ENCODE peak calls at places on chromosomes 3 and 15, in ten cellular contexts. C, D, V, W, X, E, H, K, T and L are unnamed samples. For H3K4me1 and H3K9me3, the result is how much of the 10 kb centered on the place peaks cover.

GRCh38 chr3:24513463-24513862 is 18.8 kb upstream of the THRB start:
- DNase-seq in C (no peak), W (no peak), D (no peak), X (no peak), V (no peak), T (no peak), K (no peak), H (no peak), E (no peak), L (no peak)

GRCh38 chr3:159260049-159260662 is 458.3 kb downstream of the MFSD1 start:
- DNase-seq in H (peak), V (no peak), K (peak), X (no peak), C (no peak), T (peak), E (no peak), W (no peak), D (peak), L (no peak)

GRCh38 chr3:177777699-177778098 is 580.4 kb upstream of the TBL1XR1 start:
- DNase-seq in X (peak), D (peak), V (peak), K (peak), E (no peak), T (no peak), C (no peak), W (peak), H (peak), L (no peak)

GRCh38 chr3:1183320-1184048 is 90.7 kb downstream of the CNTN6 start:
- DNase-seq in D (no peak), E (no peak), H (no peak), C (no peak), K (peak), V (no peak), X (no peak), W (no peak), T (no peak), L (no peak)

GRCh38 chr3:177724020-177724638 is 526.8 kb upstream of the TBL1XR1 start:
- DNase-seq in C (no peak), W (peak), D (peak), T (peak), V (no peak), X (no peak), E (no peak), K (peak), H (peak), L (no peak)

GRCh38 chr3:156811092-156811862 is 14.9 kb upstream of the LEKR1 start:
- DNase-seq in V (no peak), X (no peak), W (no peak), E (no peak), D (peak), H (no peak), C (no peak), K (no peak), T (no peak), L (no peak)

GRCh38 chr15:55088207-55088606 is 108.5 kb downstream of the RSL24D1 start:
- DNase-seq in D (no peak), E (no peak), H (no peak), V (no peak), X (no peak), W (no peak), K (no peak), C (no peak), T (no peak), L (no peak)

GRCh38 chr3:139280027-139280671 is 63.7 kb upstream of the MRPS22 start:
- DNase-seq in D (no peak), C (no peak), V (no peak), K (no peak), W (no peak), X (no peak), E (no peak), T (no peak), H (no peak), L (no peak)

GRCh38 chr3:169701457-169701856 is 37.9 kb upstream of the MECOM start:
- DNase-seq in K (no peak), V (no peak), D (no peak), C (no peak), T (no peak), H (no peak), X (peak), E (no peak), W (no peak), L (no peak)

GRCh38 chr15:56243774-56244236 is at the start of gene RFX7:
- DNase-seq in C (peak), H (peak), T (peak), W (peak), K (peak), E (peak), X (peak), V (peak), D (peak), L (no peak)
- TF ChIP-seq POLR2A in C (no peak), H (no peak), T (no peak), W (no peak), K (peak), E (no peak), X (no peak), V (no peak), D (no peak), L (no peak)

GRCh38 chr15:53037904-53038303 is 247.8 kb upstream of the ONECUT1 start:
- DNase-seq in X (no peak), V (no peak), E (no peak), C (no peak), K (no peak), H (no peak), D (no peak), T (no peak), W (no peak), L (no peak)
- H3K4me1 ChIP-seq in X (under half), V (under half), E (under half), C (under half), K (under half), H (under half), D (under half), T (under half), W (under half), L (under half)

GRCh38 chr3:134956844-134957243 is 161.8 kb downstream of the EPHB1 start:
- DNase-seq in E (no peak), C (no peak), H (no peak), X (no peak), T (no peak), D (no peak), K (no peak), W (no peak), V (no peak), L (no peak)
- H3K9me3 ChIP-seq in E (under half), C (under half), H (under half), X (under half), T (under half), D (under half), K (under half), W (under half), V (under half), L (under half)

DNA sequence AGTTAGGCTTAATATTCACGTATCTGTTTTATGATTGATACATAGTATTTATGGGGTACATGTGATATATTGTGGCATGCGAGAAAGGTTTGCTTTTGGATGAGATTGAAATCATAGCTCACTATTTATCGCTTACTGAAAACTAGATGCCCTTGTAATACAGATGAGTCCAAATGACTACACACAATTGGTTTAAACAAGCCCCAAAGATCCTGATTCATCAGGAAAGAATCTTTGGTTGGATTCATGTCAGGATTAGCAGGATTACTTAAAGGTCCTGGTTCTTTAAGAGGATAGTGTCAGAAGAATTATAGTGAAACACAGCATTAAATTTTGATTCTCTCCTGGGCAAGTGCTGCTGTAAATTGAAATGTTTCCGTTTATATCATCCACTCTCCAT is 18.6 kb upstream of the AADAC start:
- DNase-seq in V (no peak), E (no peak), T (no peak), X (no peak), D (no peak), K (no peak), C (no peak), H (no peak), W (no peak), L (no peak)
- TF ChIP-seq POLR2A in V (no peak), E (no peak), T (no peak), X (no peak), D (no peak), K (no peak), C (no peak), H (no peak), W (no peak), L (no peak)

GRCh38 chr15:91952216-91952615 is 98.7 kb downstream of the SLCO3A1 start:
- DNase-seq in D (no peak), T (no peak), W (no peak), E (no peak), H (no peak), C (no peak), K (no peak), X (no peak), V (no peak), L (no peak)

GRCh38 chr15:91953432-91953831 is 99.9 kb downstream of the SLCO3A1 start:
- DNase-seq in H (no peak), X (no peak), K (no peak), T (peak), E (no peak), D (no peak), W (no peak), C (no peak), V (no peak), L (no peak)

GRCh38 chr15:91949361-91949760 is 95.9 kb downstream of the SLCO3A1 start:
- DNase-seq in X (no peak), K (no peak), D (no peak), T (no peak), C (no peak), E (no peak), H (no peak), W (no peak), V (no peak), L (no peak)

GRCh38 chr15:91950054-91950453 is 96.5 kb downstream of the SLCO3A1 start:
- DNase-seq in E (no peak), X (no peak), W (no peak), T (no peak), C (no peak), H (no peak), V (no peak), D (no peak), K (no peak), L (no peak)

GRCh38 chr15:91950631-91951384 is 97.3 kb downstream of the SLCO3A1 start:
- DNase-seq in K (no peak), E (no peak), D (no peak), T (no peak), X (no peak), V (no peak), H (no peak), W (no peak), C (no peak), L (no peak)
- H3K4me1 ChIP-seq in K (under half), E (half or more), D (under half), T (under half), X (under half), V (half or more), H (under half), W (half or more), C (under half), L (half or more)

GRCh38 chr3:119433613-119434325 is 29.6 kb downstream of the TMEM39A start:
- DNase-seq in W (no peak), C (no peak), K (no peak), V (no peak), H (no peak), E (no peak), T (no peak), D (no peak), X (no peak), L (no peak)

GRCh38 chr3:119427669-119428068 is 35.7 kb downstream of the TMEM39A start:
- DNase-seq in H (no peak), W (no peak), X (no peak), V (no peak), C (no peak), D (no peak), E (no peak), K (no peak), T (no peak), L (no peak)

GRCh38 chr3:119428538-119428937 is 34.9 kb downstream of the TMEM39A start:
- DNase-seq in K (no peak), W (no peak), T (no peak), D (no peak), E (no peak), H (no peak), C (no peak), V (no peak), X (no peak), L (no peak)
- H3K9me3 ChIP-seq in K (under half), W (under half), T (under half), D (half or more), E (under half), H (under half), C (under half), V (half or more), X (under half), L (under half)

GRCh38 chr3:54133196-54133595 is 10.8 kb downstream of the CACNA2D3 start:
- DNase-seq in T (no peak), W (no peak), E (no peak), H (no peak), X (no peak), V (no peak), K (no peak), C (no peak), D (no peak), L (no peak)

GRCh38 chr3:54134155-54134554 is 11.8 kb downstream of the CACNA2D3 start:
- DNase-seq in K (no peak), V (no peak), E (no peak), X (no peak), D (no peak), W (no peak), C (no peak), H (no peak), T (no peak), L (no peak)

GRCh38 chr3:54132685-54133084 is 10.3 kb downstream of the CACNA2D3 start:
- DNase-seq in H (no peak), D (no peak), W (no peak), K (no peak), E (no peak), V (no peak), X (no peak), T (no peak), C (no peak), L (no peak)

GRCh38 chr3:54127499-54128056 is 5.2 kb downstream of the CACNA2D3 start:
- DNase-seq in H (no peak), T (no peak), V (no peak), C (no peak), X (no peak), E (no peak), K (no peak), W (no peak), D (no peak), L (no peak)

DNA sequence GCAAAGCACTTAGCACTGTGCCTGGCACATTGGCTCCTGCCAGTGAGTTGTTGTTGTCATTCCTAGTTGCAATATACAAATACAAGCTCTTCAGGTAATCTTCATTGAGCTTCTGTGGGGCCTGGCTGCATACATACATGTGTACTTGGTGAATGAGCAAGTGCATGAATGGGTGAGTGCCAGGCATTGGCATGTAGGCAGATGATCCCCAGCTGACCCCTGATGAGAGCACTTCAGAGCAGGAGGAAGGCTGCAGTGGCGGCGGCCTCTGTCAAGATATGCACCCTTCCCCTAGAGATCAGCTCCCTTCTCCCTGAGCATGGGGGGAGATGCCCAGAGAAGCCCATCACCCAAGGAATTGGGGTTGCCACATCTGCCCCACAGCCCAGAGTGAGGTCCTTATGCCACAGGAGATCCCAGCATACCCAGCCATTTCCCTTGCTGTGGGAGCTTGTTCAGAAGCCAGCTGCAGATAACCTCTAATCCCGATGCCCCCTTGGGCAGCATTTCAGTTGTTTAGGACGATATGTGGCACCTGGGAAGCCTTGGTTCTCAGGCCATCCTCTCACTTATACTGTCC is 8.8 kb downstream of the CACNA2D3 start:
- DNase-seq in C (no peak), X (no peak), V (no peak), D (no peak), T (no peak), W (no peak), H (no peak), E (no peak), K (no peak), L (no peak)
- TF ChIP-seq POLR2A in C (no peak), X (no peak), V (no peak), D (no peak), T (no peak), W (no peak), H (no peak), E (no peak), K (no peak), L (no peak)

DNA sequence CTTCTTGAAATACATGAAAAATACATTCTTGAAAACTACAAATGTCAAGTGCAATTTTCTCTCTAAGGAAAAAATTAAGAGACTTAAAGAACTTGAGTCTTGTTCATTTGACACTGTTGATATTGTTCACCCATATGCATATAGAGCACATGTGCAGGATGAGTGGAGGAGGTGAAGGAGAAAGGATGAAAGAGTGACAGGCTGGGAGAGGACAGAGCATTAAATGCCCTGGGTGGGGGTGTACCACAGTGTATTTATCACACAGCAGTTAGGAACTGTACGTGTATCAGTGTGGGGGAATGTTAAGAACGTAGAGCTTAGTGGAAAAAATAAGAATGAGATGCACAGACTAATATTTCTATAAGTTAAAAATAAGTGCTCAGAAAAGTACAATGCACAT is 45.7 kb downstream of the CTDSPL start:
- DNase-seq in T (no peak), H (no peak), V (no peak), X (no peak), C (no peak), E (no peak), W (no peak), D (no peak), K (no peak), L (no peak)
- H3K4me1 ChIP-seq in T (under half), H (under half), V (under half), X (under half), C (under half), E (half or more), W (half or more), D (half or more), K (under half), L (half or more)

DNA sequence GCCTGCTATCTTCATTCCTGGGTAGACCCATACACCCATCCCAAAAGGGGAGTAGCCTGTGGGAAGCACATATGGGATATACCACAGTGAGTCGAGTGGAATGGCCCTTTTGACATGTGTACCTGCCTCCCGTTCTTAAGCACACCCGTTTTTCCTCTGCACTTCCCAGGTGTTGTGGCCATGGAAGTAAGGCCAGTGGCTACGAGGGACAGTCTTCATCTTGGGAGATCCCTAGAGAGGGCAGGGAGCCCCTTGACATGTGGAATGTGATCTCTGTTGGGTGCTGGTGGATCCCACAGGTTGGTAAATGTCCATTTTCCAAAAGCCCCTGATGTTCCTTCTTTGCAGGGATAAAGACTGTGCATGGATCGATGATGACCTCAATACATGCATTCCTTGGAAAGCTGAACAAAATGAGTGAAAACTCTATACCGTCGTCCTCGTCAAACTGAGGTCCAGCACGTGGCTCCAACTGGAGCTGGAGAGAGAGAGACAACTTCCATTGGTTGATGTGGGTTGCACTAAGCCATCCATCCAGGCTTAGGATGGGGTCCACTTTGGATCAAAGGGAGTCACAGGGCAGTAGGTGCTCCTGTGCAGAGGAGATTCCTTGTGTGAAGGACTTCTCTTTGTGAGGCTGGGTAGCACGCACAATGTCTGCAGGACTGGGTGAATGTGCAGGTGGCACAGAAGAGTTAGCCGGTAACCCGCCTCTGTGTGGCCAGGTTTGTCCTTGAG is 136.8 kb downstream of the SNRPN start:
- DNase-seq in K (no peak), V (peak), D (no peak), C (no peak), E (no peak), W (no peak), T (no peak), X (no peak), H (no peak), L (no peak)
- H3K9me3 ChIP-seq in K (under half), V (half or more), D (under half), C (half or more), E (half or more), W (half or more), T (under half), X (half or more), H (under half), L (under half)